ENCODE peak calls at places on chromosome 10, in five cellular contexts. Z is GM23248, U is HCT116, D is OCI-LY7, N is SK-N-SH. V is an unnamed sample. For H3K9me2, the result is how much of the 10 kb centered on the place peaks cover.

GRCh38 chr10:75191821-75192568 is 18.6 kb upstream of the VDAC2 start:
- DNase-seq in Z (peak), U (no peak), D (no peak), N (no peak), V (no peak)

GRCh38 chr10:30784896-30785605 is 155.5 kb upstream of the LYZL2 start:
- DNase-seq in Z (peak), U (no peak), D (no peak), N (peak), V (peak)

GRCh38 chr10:112906945-112907344 is 43.1 kb upstream of the TCF7L2 start:
- DNase-seq in Z (no peak), U (no peak), D (no peak), N (no peak), V (no peak)

GRCh38 chr10:7015457-7015856 is 395.4 kb downstream of the SFMBT2 start:
- DNase-seq in Z (no peak), U (no peak), D (no peak), N (no peak), V (no peak)

GRCh38 chr10:75450654-75451419 is 19.4 kb downstream of the LRMDA start:
- DNase-seq in Z (no peak), U (no peak), D (no peak), N (no peak), V (no peak)

GRCh38 chr10:122102146-122102866 is 113.3 kb downstream of the TACC2 start:
- DNase-seq in Z (no peak), U (no peak), D (no peak), N (no peak), V (no peak)

GRCh38 chr10:113410618-113411017 is 142.2 kb upstream of the HABP2 start:
- DNase-seq in Z (no peak), U (no peak), D (no peak), N (no peak), V (no peak)

GRCh38 chr10:86795353-86795752 is 38.9 kb downstream of the BMPR1A start:
- DNase-seq in Z (peak), U (peak), D (no peak), N (peak), V (no peak)

GRCh38 chr10:79418886-79419595 is 26.4 kb downstream of the ZCCHC24 start:
- DNase-seq in Z (no peak), U (no peak), D (no peak), N (no peak), V (no peak)

GRCh38 chr10:24778298-24778697 is 54.6 kb upstream of the ARHGAP21 start:
- DNase-seq in Z (no peak), U (no peak), D (no peak), N (no peak), V (no peak)

GRCh38 chr10:102773320-102773719 is 29.6 kb downstream of the WBP1L start:
- DNase-seq in Z (peak), U (no peak), D (no peak), N (no peak), V (no peak)

GRCh38 chr10:35875281-35875680 is 233.2 kb upstream of the FZD8 start:
- DNase-seq in Z (peak), U (no peak), D (no peak), N (no peak), V (no peak)
- TF ChIP-seq EZH2phosphoT487 in Z (no peak), U (no peak), D (no peak), N (no peak), V (no peak)

GRCh38 chr10:3482200-3482993 is 302.6 kb downstream of the KLF6 start:
- DNase-seq in Z (peak), U (peak), D (peak), N (no peak), V (no peak)

GRCh38 chr10:3487228-3487627 is 297.8 kb downstream of the KLF6 start:
- DNase-seq in Z (no peak), U (no peak), D (no peak), N (no peak), V (no peak)

GRCh38 chr10:3486346-3487065 is 298.5 kb downstream of the KLF6 start:
- DNase-seq in Z (peak), U (peak), D (no peak), N (peak), V (no peak)

GRCh38 chr10:3484306-3485187 is 300.5 kb downstream of the KLF6 start:
- DNase-seq in Z (peak), U (no peak), D (peak), N (no peak), V (no peak)

DNA sequence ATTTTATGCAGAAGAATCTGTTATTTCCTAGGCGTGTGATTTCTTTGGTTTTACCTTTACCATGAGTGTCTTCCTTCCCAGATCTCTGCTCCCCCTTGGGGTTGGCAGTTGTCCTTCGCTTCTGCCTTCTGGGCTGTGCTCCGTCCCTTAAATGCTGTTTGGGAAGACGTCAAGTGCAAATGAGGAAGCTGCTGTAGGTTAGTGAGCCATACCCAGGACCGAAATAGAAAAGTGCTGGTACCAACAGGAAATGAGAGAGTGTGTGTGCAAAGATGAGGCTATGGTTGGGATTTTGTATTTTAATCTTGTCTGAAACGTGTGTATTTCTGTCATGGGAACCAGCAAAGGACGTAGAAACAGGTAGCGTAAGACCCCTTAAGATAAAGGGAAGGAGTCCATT is 299.7 kb downstream of the KLF6 start:
- DNase-seq in Z (no peak), U (no peak), D (peak), N (no peak), V (no peak)
- H3K9me2 ChIP-seq in Z (under half), U (under half), D (under half), N (under half), V (under half)

GRCh38 chr10:58322072-58322834 is 12.6 kb upstream of the UBE2D1 start:
- DNase-seq in Z (no peak), U (no peak), D (peak), N (no peak), V (peak)
- H3K4me3 ChIP-seq in Z (no peak), U (no peak), D (no peak), N (no peak), V (no peak)

GRCh38 chr10:219731-220472 is 84.6 kb downstream of the ZMYND11 start:
- DNase-seq in Z (no peak), U (no peak), D (no peak), N (no peak), V (no peak)

GRCh38 chr10:228366-228765 is 93.1 kb downstream of the ZMYND11 start:
- DNase-seq in Z (no peak), U (no peak), D (no peak), N (no peak), V (no peak)

GRCh38 chr10:227014-227413 is 91.8 kb downstream of the ZMYND11 start:
- DNase-seq in Z (peak), U (no peak), D (no peak), N (no peak), V (no peak)

GRCh38 chr10:218753-219152 is 83.5 kb downstream of the ZMYND11 start:
- DNase-seq in Z (peak), U (no peak), D (no peak), N (no peak), V (no peak)

GRCh38 chr10:224571-224970 is 89.3 kb downstream of the ZMYND11 start:
- DNase-seq in Z (no peak), U (no peak), D (peak), N (no peak), V (peak)
- TF ChIP-seq EZH2phosphoT487 in Z (no peak), U (no peak), D (no peak), N (no peak), V (no peak)

GRCh38 chr10:4353964-4354363 is 472.0 kb upstream of the AKR1E2 start:
- DNase-seq in Z (peak), U (peak), D (no peak), N (no peak), V (peak)

GRCh38 chr10:4352566-4352961 is 473.4 kb upstream of the AKR1E2 start:
- DNase-seq in Z (peak), U (no peak), D (no peak), N (no peak), V (no peak)

GRCh38 chr10:4353059-4353655 is 472.9 kb upstream of the AKR1E2 start:
- DNase-seq in Z (peak), U (no peak), D (no peak), N (no peak), V (no peak)

GRCh38 chr10:4354382-4354812 is 471.6 kb upstream of the AKR1E2 start:
- DNase-seq in Z (peak), U (peak), D (no peak), N (no peak), V (no peak)

GRCh38 chr10:4355346-4355745 is 470.7 kb upstream of the AKR1E2 start:
- DNase-seq in Z (no peak), U (no peak), D (no peak), N (no peak), V (no peak)
- H3K9me2 ChIP-seq in Z (under half), U (under half), D (under half), N (under half), V (under half)

GRCh38 chr10:62243647-62243997 is 25.0 kb downstream of the RTKN2 start:
- DNase-seq in Z (no peak), U (no peak), D (peak), N (no peak), V (no peak)
- H3K4me3 ChIP-seq in Z (peak), U (no peak), D (peak), N (peak), V (peak)

DNA sequence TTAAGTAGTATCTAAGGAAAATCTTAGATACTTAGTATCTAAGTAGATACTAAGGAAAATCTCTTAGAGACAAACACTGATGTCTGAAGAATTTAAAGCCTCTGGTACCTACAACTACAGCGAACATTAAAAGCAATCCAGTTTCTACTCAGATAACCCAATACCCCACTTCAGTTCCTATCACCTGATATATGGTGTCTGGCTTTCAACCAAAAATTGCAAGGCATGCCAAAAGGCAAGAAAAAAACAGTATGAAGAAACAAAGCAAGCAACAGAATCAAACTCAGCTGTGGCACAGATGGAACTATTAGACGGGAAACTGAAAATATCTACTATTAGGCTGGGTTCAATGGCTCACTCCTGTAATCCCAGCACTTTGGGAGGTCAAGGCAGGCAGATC is 31.1 kb downstream of the ARHGAP12 start:
- DNase-seq in Z (peak), U (no peak), D (no peak), N (no peak), V (no peak)
- TF ChIP-seq EZH2phosphoT487 in Z (no peak), U (no peak), D (no peak), N (no peak), V (no peak)

GRCh38 chr10:23051278-23051677 is 44.1 kb upstream of the MSRB2 start:
- DNase-seq in Z (no peak), U (no peak), D (no peak), N (no peak), V (no peak)
- H3K9me2 ChIP-seq in Z (under half), U (under half), D (under half), N (under half), V (under half)

GRCh38 chr10:50420166-50420565 is 168.8 kb upstream of the ASAH2 start:
- DNase-seq in Z (no peak), U (no peak), D (no peak), N (no peak), V (no peak)

GRCh38 chr10:50417906-50418697 is 166.8 kb upstream of the ASAH2 start:
- DNase-seq in Z (peak), U (peak), D (peak), N (peak), V (no peak)

GRCh38 chr10:50419756-50420155 is 168.4 kb upstream of the ASAH2 start:
- DNase-seq in Z (peak), U (no peak), D (no peak), N (no peak), V (no peak)

GRCh38 chr10:50417486-50417905 is 166.2 kb upstream of the ASAH2 start:
- DNase-seq in Z (peak), U (no peak), D (peak), N (peak), V (no peak)

GRCh38 chr10:50419091-50419490 is 167.8 kb upstream of the ASAH2 start:
- DNase-seq in Z (no peak), U (no peak), D (no peak), N (no peak), V (no peak)
- H3K4me3 ChIP-seq in Z (peak), U (peak), D (peak), N (no peak), V (no peak)